ENCODE peak calls at places on chromosomes 13 and 19, in four cellular contexts. A is prostate gland, K is fibroblast of lung, P is heart left ventricle. W is an unnamed sample. For H3K36me3 and H3K4me1, the result is how much of the 10 kb centered on the place peaks cover.

GRCh38 chr19:43524922-43525835 is 1.8 kb downstream of the ETHE1 start:
- DNase-seq in A (peak), K (peak), P (peak), W (no peak)

GRCh38 chr13:112443191-112444000 is 67.2 kb downstream of the SPACA7 start:
- DNase-seq in A (no peak), K (no peak), P (no peak), W (no peak)

GRCh38 chr13:61777902-61778301 is 362.3 kb upstream of the PCDH20 start:
- DNase-seq in A (no peak), K (no peak), P (no peak), W (no peak)

GRCh38 chr19:50330365-50331078 is 1.3 kb upstream of the KCNC3 start:
- DNase-seq in A (peak), K (no peak), P (peak), W (peak)

GRCh38 chr19:18439025-18439909 is 1.3 kb upstream of the ISYNA1 start:
- DNase-seq in A (no peak), K (no peak), P (no peak), W (no peak)

GRCh38 chr13:73585236-73585635 is 526.4 kb downstream of the KLF5 start:
- DNase-seq in A (no peak), K (no peak), P (no peak), W (no peak)

GRCh38 chr13:84025828-84026227 is 143.6 kb upstream of the SLITRK1 start:
- DNase-seq in A (no peak), K (no peak), P (no peak), W (no peak)

GRCh38 chr19:17735410-17735809 is 15.9 kb upstream of the FCHO1 start:
- DNase-seq in A (no peak), K (no peak), P (no peak), W (no peak)

GRCh38 chr13:83878691-83879410 is 3.4 kb downstream of the SLITRK1 start:
- DNase-seq in A (no peak), K (no peak), P (no peak), W (no peak)

GRCh38 chr19:31350693-31351211 is 1.5 kb upstream of the TSHZ3 start:
- DNase-seq in A (peak), K (peak), P (peak), W (no peak)

GRCh38 chr19:10352764-10353671 is 13.6 kb upstream of the ICAM3 start:
- DNase-seq in A (no peak), K (peak), P (peak), W (no peak)

GRCh38 chr13:87671031-87671823 is at the start of gene SLITRK5:
- DNase-seq in A (peak), K (peak), P (peak), W (peak)

GRCh38 chr13:34310539-34310938 is 492.6 kb downstream of the RFC3 start:
- DNase-seq in A (no peak), K (no peak), P (no peak), W (no peak)

GRCh38 chr13:44578064-44578394 is 1.9 kb upstream of the TSC22D1 start:
- DNase-seq in A (no peak), K (peak), P (no peak), W (no peak)

GRCh38 chr13:113564331-113565023 is 20.1 kb upstream of the TFDP1 start:
- DNase-seq in A (no peak), K (no peak), P (no peak), W (peak)

GRCh38 chr13:67134322-67135129 is 95.6 kb downstream of the PCDH9 start:
- DNase-seq in A (no peak), K (peak), P (no peak), W (no peak)

GRCh38 chr13:80161896-80162295 is 179.0 kb downstream of the SPRY2 start:
- DNase-seq in A (no peak), K (no peak), P (no peak), W (no peak)

GRCh38 chr13:28574617-28575142 is 79.8 kb upstream of the FLT1 start:
- DNase-seq in A (no peak), K (peak), P (peak), W (no peak)

GRCh38 chr13:29993716-29994488 is 143.5 kb upstream of the UBL3 start:
- DNase-seq in A (no peak), K (peak), P (no peak), W (no peak)

GRCh38 chr13:110237895-110238294 is 69.1 kb downstream of the COL4A1 start:
- DNase-seq in A (no peak), K (no peak), P (no peak), W (no peak)

GRCh38 chr13:103140001-103140671 is 73.9 kb upstream of the SLC10A2 start:
- DNase-seq in A (peak), K (peak), P (no peak), W (no peak)

GRCh38 chr13:96527497-96527896 is 437.6 kb downstream of the HS6ST3 start:
- DNase-seq in A (no peak), K (no peak), P (no peak), W (no peak)

GRCh38 chr13:103081435-103081834 is 15.2 kb upstream of the SLC10A2 start:
- DNase-seq in A (no peak), K (no peak), P (no peak), W (no peak)

GRCh38 chr19:38658462-38659306 is 11.2 kb downstream of the ACTN4 start:
- DNase-seq in A (peak), K (peak), P (no peak), W (no peak)

GRCh38 chr19:5679289-5680082 is 830 bp downstream of the MICOS13 start:
- DNase-seq in A (no peak), K (no peak), P (no peak), W (no peak)

GRCh38 chr13:35733832-35734231 is 257.3 kb upstream of the MAB21L1 start:
- DNase-seq in A (no peak), K (peak), P (no peak), W (no peak)

GRCh38 chr13:40082644-40083043 is 427.2 kb downstream of the COG6 start:
- DNase-seq in A (no peak), K (no peak), P (no peak), W (no peak)

GRCh38 chr13:108915634-108916497 is 286.5 kb downstream of the MYO16 start:
- DNase-seq in A (peak), K (peak), P (peak), W (no peak)

GRCh38 chr19:10518444-10519361 is 1.5 kb upstream of the S1PR5 start:
- DNase-seq in A (no peak), K (no peak), P (no peak), W (no peak)

GRCh38 chr13:92573467-92574057 is 653.0 kb upstream of the GPC6 start:
- DNase-seq in A (no peak), K (peak), P (no peak), W (no peak)

GRCh38 chr19:55647732-55648656 is at the start of gene CCDC106:
- DNase-seq in A (peak), K (peak), P (peak), W (peak)

GRCh38 chr13:25691654-25692053 is 319.9 kb downstream of the ATP8A2 start:
- DNase-seq in A (no peak), K (no peak), P (no peak), W (no peak)

GRCh38 chr19:39345956-39346355 is 3.7 kb downstream of the SAMD4B start:
- DNase-seq in A (no peak), K (no peak), P (no peak), W (no peak)

GRCh38 chr19:4064551-4065260 is 2.0 kb downstream of the ZBTB7A start:
- DNase-seq in A (peak), K (peak), P (peak), W (peak)

GRCh38 chr13:107497661-107498060 is 717.7 kb downstream of the LIG4 start:
- DNase-seq in A (no peak), K (no peak), P (no peak), W (no peak)

GRCh38 chr13:54241719-54242118 is 1213.1 kb downstream of the OLFM4 start:
- DNase-seq in A (no peak), K (no peak), P (no peak), W (no peak)

GRCh38 chr13:51246411-51247298 is 24.5 kb downstream of the FAM124A start:
- DNase-seq in A (peak), K (no peak), P (peak), W (no peak)

GRCh38 chr13:33204130-33204927 is 81.2 kb downstream of the STARD13 start:
- DNase-seq in A (no peak), K (peak), P (peak), W (no peak)

DNA sequence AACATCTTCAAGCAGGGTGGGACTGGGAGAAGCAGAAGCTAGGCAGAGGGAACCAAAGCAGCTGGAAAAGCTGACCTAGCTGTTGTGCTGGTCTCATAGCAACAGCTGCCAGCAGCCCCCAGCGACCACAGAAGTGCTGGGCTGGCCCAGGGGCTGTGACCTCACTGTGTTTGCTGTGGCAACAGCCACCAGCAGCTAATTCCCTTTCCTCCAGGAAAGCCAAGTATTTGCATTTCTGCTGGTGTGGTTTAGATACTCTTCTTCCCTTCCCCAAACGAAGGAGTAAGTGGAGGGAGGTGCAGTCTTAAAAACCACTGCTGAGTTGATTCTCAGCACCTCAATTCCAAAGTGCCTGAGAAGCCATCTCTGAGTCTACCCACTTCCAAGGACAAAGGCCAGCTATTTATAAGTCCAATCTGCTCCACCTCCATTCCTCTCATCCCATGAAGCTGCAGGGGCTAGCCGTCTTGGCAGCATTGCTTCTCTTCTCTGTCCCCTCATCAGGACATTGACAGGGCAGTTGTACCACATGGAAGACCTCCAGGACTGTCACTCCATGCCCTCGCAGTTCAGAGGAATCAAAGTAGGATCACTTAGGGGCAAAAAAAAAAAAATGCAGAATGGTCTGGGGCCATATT is 11.5 kb upstream of the CCDC97 start:
- DNase-seq in A (no peak), K (peak), P (peak), W (peak)
- H3K36me3 ChIP-seq in A (under half), K (under half), P (half or more), W (half or more)

GRCh38 chr13:98556968-98557591 is 19.8 kb downstream of the STK24 start:
- DNase-seq in A (no peak), K (no peak), P (no peak), W (no peak)
- H3K4me1 ChIP-seq in A (under half), K (under half), P (under half), W (under half)

GRCh38 chr19:16402076-16402475 is 69.7 kb downstream of the EPS15L1 start:
- DNase-seq in A (no peak), K (no peak), P (no peak), W (no peak)
- H3K27ac ChIP-seq in A (peak), K (no peak), P (no peak), W (no peak)

DNA sequence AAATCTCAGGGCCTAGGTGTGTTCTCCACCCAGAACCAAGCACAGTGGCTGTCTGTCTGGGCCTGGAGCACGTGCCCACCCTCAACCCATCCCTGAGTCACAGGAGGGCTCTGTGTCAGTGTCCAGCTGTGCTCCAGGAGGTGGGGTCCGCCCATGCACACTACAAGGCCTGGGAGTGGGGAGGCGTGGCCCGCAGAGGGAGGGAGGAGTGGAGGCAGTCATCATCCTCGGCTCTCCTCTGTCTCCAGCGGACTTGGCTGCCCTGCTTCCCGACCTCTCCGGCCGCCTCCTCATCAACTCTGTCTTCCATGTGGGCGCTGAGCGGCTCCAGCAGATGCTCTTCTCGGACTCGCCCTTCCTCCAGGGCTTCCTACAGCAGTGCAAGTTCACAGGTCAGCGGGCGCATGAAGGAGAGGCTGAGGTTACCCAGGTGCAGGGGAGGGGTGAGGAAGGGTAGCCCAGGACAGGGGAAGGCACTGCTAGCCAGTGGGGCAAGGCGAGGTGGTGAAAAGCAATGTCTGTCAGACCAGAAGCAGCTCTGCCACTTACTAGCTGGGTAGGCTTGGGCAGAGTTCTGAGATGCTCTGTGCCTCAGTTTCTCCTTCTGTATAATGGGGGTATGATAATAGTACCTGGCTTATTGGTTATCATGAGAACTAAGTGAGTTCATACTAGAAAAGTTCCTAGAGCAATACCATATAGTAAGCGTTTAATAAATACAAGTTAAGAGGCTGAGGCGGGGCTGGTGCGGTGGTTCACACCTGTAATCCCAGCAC is 14.5 kb upstream of the SCN1B start:
- DNase-seq in A (no peak), K (peak), P (no peak), W (no peak)
- H3K36me3 ChIP-seq in A (under half), K (under half), P (half or more), W (half or more)

W was measured in CD8-positive, alpha-beta memory T cell.